ENCODE peak calls at places on chromosome 1, in four cellular contexts. L is nephron progenitor cell; I is spleen; D is stimulated activated CD8-positive, alpha-beta memory T cell treated with anti-CD3 and anti-CD28 coated beads, Interleukin-4, amount 100 ng/mL, for 1 hour. M is an unnamed sample.
A peak's percentile ranks its signal among the peaks of the same experiment; 100 is the strongest.

GRCh38 chr1:100614570-100614969 is 76.6 kb downstream of the GPR88 start:
- DNase-seq in L (no peak), I (no peak), D (no peak), M (no peak)

GRCh38 chr1:21911205-21912001 is 25.7 kb downstream of the HSPG2 start:
- DNase-seq in L (no peak), I (no peak), D (no peak), M (no peak)

GRCh38 chr1:54407957-54408700 is 1.9 kb upstream of the SSBP3 start:
- DNase-seq in L (no peak), I (no peak), D (no peak), M (no peak)

GRCh38 chr1:99527078-99527477 is 118.8 kb upstream of the PALMD start:
- DNase-seq in L (no peak), I (no peak), D (no peak), M (no peak)

GRCh38 chr1:112769611-112770010 is 54.5 kb upstream of the PPM1J start:
- DNase-seq in L (no peak), I (no peak), D (no peak), M (no peak)

GRCh38 chr1:54610048-54610447 is 13.3 kb downstream of the FAM151A start:
- DNase-seq in L (no peak), I (peak; percentile 68), D (no peak), M (no peak)

GRCh38 chr1:225853441-225853840 is 28.7 kb downstream of the TMEM63A start:
- DNase-seq in L (no peak), I (no peak), D (no peak), M (no peak)

GRCh38 chr1:208207388-208208131 is 36.6 kb downstream of the PLXNA2 start:
- DNase-seq in L (no peak), I (no peak), D (no peak), M (no peak)

GRCh38 chr1:200042119-200042436 is 14.6 kb downstream of the NR5A2 start:
- DNase-seq in L (peak; percentile 12), I (no peak), D (no peak), M (no peak)

GRCh38 chr1:204151562-204152309 is at the start of gene ETNK2:
- DNase-seq in L (peak; percentile 82), I (peak; percentile 83), D (peak; percentile 28), M (no peak)

GRCh38 chr1:119732465-119733168 is 20.9 kb downstream of the PHGDH start:
- DNase-seq in L (no peak), I (no peak), D (no peak), M (no peak)

GRCh38 chr1:223401873-223402789 is 8.9 kb downstream of the CCDC185 start:
- DNase-seq in L (no peak), I (no peak), D (no peak), M (no peak)

GRCh38 chr1:221431068-221431651 is 310.7 kb downstream of the DUSP10 start:
- DNase-seq in L (no peak), I (no peak), D (no peak), M (no peak)

GRCh38 chr1:17094664-17095063 is 24.6 kb downstream of the PADI2 start:
- DNase-seq in L (no peak), I (no peak), D (no peak), M (no peak)

GRCh38 chr1:155976062-155976912 is 2.1 kb downstream of the ARHGEF2 start:
- DNase-seq in L (peak; percentile 33), I (peak; percentile 85), D (peak; percentile 55), M (no peak)

GRCh38 chr1:30381671-30382365 is 341.6 kb downstream of the MATN1 start:
- DNase-seq in L (no peak), I (peak; percentile 53), D (no peak), M (no peak)